ENCODE peak calls at places on chromosomes 3 and 15, in seven cellular contexts. One of them, this sample, is unnamed.

GRCh38 chr3:63968612-63969350 is 54.5 kb downstream of the PSMD6 start:
- DNase-seq in erythroblast: peak
- DNase-seq in NCI-H345: no peak
- DNase-seq in T-helper 2 cell: peak
- DNase-seq in HCEC 1CT: peak
- DNase-seq in psoas muscle: no peak
- DNase-seq in Calu3: no peak
- DNase-seq in this sample: peak

GRCh38 chr3:16066545-16066944 is 107.9 kb upstream of the GALNT15 start:
- DNase-seq in T-helper 2 cell: no peak
- DNase-seq in HCEC 1CT: no peak
- DNase-seq in erythroblast: no peak
- DNase-seq in psoas muscle: no peak
- DNase-seq in Calu3: no peak
- DNase-seq in NCI-H345: no peak
- DNase-seq in this sample: no peak

GRCh38 chr3:187748050-187748481 is 2.8 kb upstream of the BCL6 start:
- DNase-seq in NCI-H345: peak
- DNase-seq in erythroblast: peak
- DNase-seq in psoas muscle: peak
- DNase-seq in Calu3: peak
- DNase-seq in HCEC 1CT: peak
- DNase-seq in T-helper 2 cell: peak
- DNase-seq in this sample: peak

GRCh38 chr3:157220211-157220610 is 60.3 kb upstream of the CCNL1 start:
- DNase-seq in HCEC 1CT: no peak
- DNase-seq in T-helper 2 cell: no peak
- DNase-seq in erythroblast: no peak
- DNase-seq in NCI-H345: no peak
- DNase-seq in psoas muscle: no peak
- DNase-seq in Calu3: no peak
- DNase-seq in this sample: peak

GRCh38 chr3:184262927-184263179 is 1.5 kb upstream of the CAMK2N2 start:
- DNase-seq in T-helper 2 cell: no peak
- DNase-seq in erythroblast: no peak
- DNase-seq in Calu3: no peak
- DNase-seq in HCEC 1CT: no peak
- DNase-seq in psoas muscle: no peak
- DNase-seq in NCI-H345: no peak
- DNase-seq in this sample: no peak

GRCh38 chr3:49531715-49532114 is 22.6 kb upstream of the BSN start:
- DNase-seq in erythroblast: no peak
- DNase-seq in Calu3: no peak
- DNase-seq in T-helper 2 cell: no peak
- DNase-seq in HCEC 1CT: no peak
- DNase-seq in psoas muscle: no peak
- DNase-seq in NCI-H345: no peak
- DNase-seq in this sample: no peak

GRCh38 chr3:124615896-124616543 is 114.2 kb upstream of the UMPS start:
- DNase-seq in T-helper 2 cell: no peak
- DNase-seq in Calu3: no peak
- DNase-seq in HCEC 1CT: no peak
- DNase-seq in NCI-H345: no peak
- DNase-seq in erythroblast: no peak
- DNase-seq in psoas muscle: no peak
- DNase-seq in this sample: no peak

GRCh38 chr15:68774120-68774519 is 46.6 kb downstream of the ANP32A start:
- DNase-seq in erythroblast: no peak
- DNase-seq in psoas muscle: no peak
- DNase-seq in T-helper 2 cell: no peak
- DNase-seq in NCI-H345: no peak
- DNase-seq in Calu3: no peak
- DNase-seq in HCEC 1CT: no peak
- DNase-seq in this sample: no peak

GRCh38 chr3:36965440-36965839 is 20.6 kb upstream of the TRANK1 start:
- DNase-seq in psoas muscle: no peak
- DNase-seq in HCEC 1CT: no peak
- DNase-seq in erythroblast: no peak
- DNase-seq in T-helper 2 cell: no peak
- DNase-seq in Calu3: peak
- DNase-seq in NCI-H345: peak
- DNase-seq in this sample: no peak

GRCh38 chr3:187955076-187955952 is 198.6 kb upstream of the LPP start:
- DNase-seq in psoas muscle: peak
- DNase-seq in NCI-H345: no peak
- DNase-seq in HCEC 1CT: peak
- DNase-seq in T-helper 2 cell: no peak
- DNase-seq in Calu3: no peak
- DNase-seq in erythroblast: no peak
- DNase-seq in this sample: peak

GRCh38 chr3:98521897-98522537 is 685 bp downstream of the CLDND1 start:
- DNase-seq in HCEC 1CT: peak
- DNase-seq in NCI-H345: peak
- DNase-seq in erythroblast: peak
- DNase-seq in T-helper 2 cell: peak
- DNase-seq in Calu3: peak
- DNase-seq in psoas muscle: peak
- DNase-seq in this sample: peak